ENCODE peak calls at places on chromosomes 4 and X, in seven cellular contexts. J is epithelial cell of esophagus, Q is fibroblast of lung, U is SJSA1, C is astrocyte of the spinal cord, O is spleen, V is fibroblast of villous mesenchyme. X is an unnamed sample.

GRCh38 chrX:28639502-28639901 is 52.3 kb downstream of the IL1RAPL1 start:
- DNase-seq in C (peak; percentile 56), O (no peak), J (no peak), Q (peak; percentile 82), U (no peak), V (no peak), X (no peak)

GRCh38 chr4:189940178-189941004 is at the start of gene FRG1:
- DNase-seq in O (peak; percentile 99), U (peak; percentile 97), C (peak; percentile 96), J (peak; percentile 95), Q (peak; percentile 94), V (peak; percentile 97), X (peak; percentile 84)

GRCh38 chrX:132217203-132218073 is 1.8 kb downstream of the RAP2C start:
- DNase-seq in O (peak; percentile 92), U (peak; percentile 59), C (peak; percentile 80), V (peak; percentile 78), Q (peak; percentile 81), J (peak; percentile 81), X (no peak)

GRCh38 chrX:130105226-130105625 is 5.1 kb downstream of the ELF4 start:
- DNase-seq in J (no peak), U (no peak), C (no peak), Q (no peak), O (no peak), V (peak; percentile 45), X (no peak)

GRCh38 chr4:23788460-23788859 is 101.4 kb downstream of the PPARGC1A start:
- DNase-seq in Q (peak; percentile 56), O (no peak), U (no peak), V (peak; percentile 65), J (peak; percentile 50), C (no peak), X (no peak)

GRCh38 chrX:103175944-103176753 is 38.8 kb upstream of the BEX4 start:
- DNase-seq in U (peak; percentile 21), J (peak; percentile 48), V (peak; percentile 43), O (no peak), Q (peak; percentile 13), C (peak; percentile 49), X (no peak)

GRCh38 chr4:140048419-140049022 is 105.5 kb downstream of the MAML3 start:
- DNase-seq in O (no peak), Q (no peak), C (no peak), V (no peak), U (no peak), J (no peak), X (no peak)

GRCh38 chrX:123731258-123731986 is 1.4 kb downstream of the THOC2 start:
- DNase-seq in J (peak; percentile 23), O (no peak), V (peak; percentile 25), C (peak; percentile 25), Q (peak; percentile 46), U (no peak), X (no peak)

GRCh38 chr4:6439120-6439757 is 33.2 kb downstream of the PPP2R2C start:
- DNase-seq in C (no peak), O (no peak), J (no peak), Q (no peak), U (no peak), V (no peak), X (no peak)

GRCh38 chrX:68490644-68491043 is 8.2 kb upstream of the YIPF6 start:
- DNase-seq in U (no peak), Q (no peak), O (no peak), C (peak; percentile 17), J (peak; percentile 36), V (peak; percentile 17), X (no peak)

GRCh38 chrX:13750204-13750603 is 15.7 kb downstream of the OFD1 start:
- DNase-seq in O (no peak), Q (peak; percentile 24), C (peak; percentile 51), U (no peak), V (no peak), J (peak; percentile 59), X (no peak)

GRCh38 chr4:6955261-6955911 is 45.8 kb downstream of the TBC1D14 start:
- DNase-seq in V (no peak), O (peak; percentile 43), U (no peak), Q (no peak), C (no peak), J (peak; percentile 96), X (no peak)

GRCh38 chrX:10171291-10171690 is 14.5 kb downstream of the CLCN4 start:
- DNase-seq in V (no peak), O (no peak), Q (no peak), C (no peak), U (no peak), J (no peak), X (no peak)

GRCh38 chrX:1150569-1151347 is 61.7 kb downstream of the CRLF2 start:
- DNase-seq in V (no peak), U (no peak), J (no peak), O (no peak), Q (no peak), C (no peak), X (no peak)

GRCh38 chr4:92359481-92359880 is 55.7 kb downstream of the GRID2 start:
- DNase-seq in O (no peak), V (no peak), U (no peak), C (no peak), Q (no peak), J (no peak), X (no peak)

GRCh38 chr4:176034936-176035335 is 30.7 kb upstream of the WDR17 start:
- DNase-seq in V (no peak), Q (peak; percentile 18), O (no peak), J (no peak), U (no peak), C (no peak), X (no peak)

GRCh38 chr4:57163530-57164459 is 53.6 kb upstream of the IGFBP7 start:
- DNase-seq in O (peak; percentile 94), V (peak; percentile 80), C (peak; percentile 90), J (peak; percentile 78), U (peak; percentile 84), Q (peak; percentile 81), X (no peak)

GRCh38 chr4:140098481-140099132 is 55.4 kb downstream of the MAML3 start:
- DNase-seq in Q (peak; percentile 87), V (peak; percentile 71), U (peak; percentile 66), J (peak; percentile 33), C (peak; percentile 86), O (no peak), X (no peak)

GRCh38 chrX:12974217-12974796 is 603 bp upstream of the TMSB4X start:
- DNase-seq in O (peak; percentile 90), C (peak; percentile 76), J (peak; percentile 54), Q (peak; percentile 69), U (no peak), V (peak; percentile 75), X (no peak)

GRCh38 chr4:186949847-186950246 is 226.2 kb upstream of the FAT1 start:
- DNase-seq in O (no peak), V (no peak), J (no peak), Q (no peak), C (no peak), U (no peak), X (no peak)

GRCh38 chr4:40940317-40940720 is 190.6 kb downstream of the NSUN7 start:
- DNase-seq in J (no peak), U (no peak), O (no peak), C (no peak), Q (no peak), V (peak; percentile 25), X (no peak)

DNA sequence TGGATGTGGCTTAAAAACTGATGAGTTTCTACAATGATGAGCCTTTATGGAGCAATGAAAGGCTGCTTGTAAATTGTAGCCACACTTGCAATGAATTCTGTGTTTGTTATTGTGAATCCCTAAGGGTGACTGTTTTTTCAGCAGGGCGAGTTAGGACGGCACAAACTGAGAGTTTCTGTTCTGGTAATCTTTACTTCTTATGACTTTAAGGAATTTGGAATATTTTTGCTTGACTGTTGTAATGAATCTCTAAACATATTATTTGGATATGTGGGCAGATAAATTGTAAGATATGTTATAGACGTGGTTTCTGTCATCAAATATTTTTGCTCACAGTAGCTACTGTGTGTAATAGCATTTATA is 22.2 kb downstream of the RBPJ start:
- DNase-seq in U (no peak), O (no peak), V (peak; percentile 57), J (peak; percentile 46), Q (peak; percentile 69), C (peak; percentile 29), X (no peak)
- H3K4me3 ChIP-seq in U (no peak overlapping the region), O (no peak overlapping the region), V (no peak overlapping the region), J (no peak overlapping the region), Q (no peak overlapping the region), C (no peak overlapping the region), X (no peak overlapping the region)

GRCh38 chrX:69932323-69932722 is 117.4 kb downstream of the AWAT2 start:
- DNase-seq in V (no peak), C (no peak), Q (no peak), U (no peak), O (no peak), J (no peak), X (no peak)
- H3K4me3 ChIP-seq in V (no peak overlapping the region), C (no peak overlapping the region), Q (no peak overlapping the region), U (no peak overlapping the region), O (no peak overlapping the region), J (no peak overlapping the region), X (no peak overlapping the region)

DNA sequence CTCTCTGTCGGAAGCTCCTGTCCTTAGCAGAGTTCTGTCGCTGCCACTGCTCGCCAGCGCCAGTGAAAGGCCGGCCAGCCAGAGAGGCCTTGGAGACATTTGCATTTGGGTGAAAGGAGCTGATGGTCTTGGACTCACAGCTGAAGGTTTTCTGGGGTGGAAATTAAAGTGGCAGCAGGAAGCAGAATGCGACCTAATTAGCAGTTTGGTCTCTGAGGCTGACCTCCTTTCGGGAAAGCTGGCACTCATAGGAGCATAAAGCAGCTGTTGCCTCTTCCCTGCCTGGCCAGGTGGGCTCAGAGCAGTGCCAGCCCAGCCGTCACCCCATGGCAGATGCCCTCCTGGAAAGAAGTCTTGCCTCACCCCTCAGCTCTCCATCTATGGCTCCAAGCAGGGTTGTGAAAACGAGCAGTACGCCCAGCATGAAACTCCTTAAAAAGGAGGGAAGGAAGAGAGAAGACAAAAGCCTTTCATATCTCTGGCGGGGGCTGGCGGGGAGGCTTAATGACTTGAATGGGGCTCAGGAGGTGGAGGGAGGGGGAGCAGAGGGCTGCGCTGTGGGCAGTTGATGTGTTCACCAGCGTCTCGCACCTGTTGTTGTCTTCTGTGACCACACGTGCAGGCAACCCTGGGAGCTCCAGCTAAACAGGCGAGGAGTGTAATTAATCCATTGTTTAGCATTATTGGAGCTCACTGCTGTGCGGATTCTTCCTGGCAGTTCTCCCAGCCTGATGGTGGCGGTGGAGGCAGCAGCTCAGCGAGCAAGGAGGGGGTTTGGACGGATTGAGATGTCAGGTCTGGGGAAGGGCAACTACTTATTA is 264.0 kb downstream of the MID1IP1 start:
- DNase-seq in O (no peak), V (no peak), J (no peak), C (no peak), Q (no peak), U (no peak), X (no peak)
- H3K4me3 ChIP-seq in O (no peak overlapping the region), V (no peak overlapping the region), J (no peak overlapping the region), C (no peak overlapping the region), Q (no peak overlapping the region), U (no peak overlapping the region), X (no peak overlapping the region)

DNA sequence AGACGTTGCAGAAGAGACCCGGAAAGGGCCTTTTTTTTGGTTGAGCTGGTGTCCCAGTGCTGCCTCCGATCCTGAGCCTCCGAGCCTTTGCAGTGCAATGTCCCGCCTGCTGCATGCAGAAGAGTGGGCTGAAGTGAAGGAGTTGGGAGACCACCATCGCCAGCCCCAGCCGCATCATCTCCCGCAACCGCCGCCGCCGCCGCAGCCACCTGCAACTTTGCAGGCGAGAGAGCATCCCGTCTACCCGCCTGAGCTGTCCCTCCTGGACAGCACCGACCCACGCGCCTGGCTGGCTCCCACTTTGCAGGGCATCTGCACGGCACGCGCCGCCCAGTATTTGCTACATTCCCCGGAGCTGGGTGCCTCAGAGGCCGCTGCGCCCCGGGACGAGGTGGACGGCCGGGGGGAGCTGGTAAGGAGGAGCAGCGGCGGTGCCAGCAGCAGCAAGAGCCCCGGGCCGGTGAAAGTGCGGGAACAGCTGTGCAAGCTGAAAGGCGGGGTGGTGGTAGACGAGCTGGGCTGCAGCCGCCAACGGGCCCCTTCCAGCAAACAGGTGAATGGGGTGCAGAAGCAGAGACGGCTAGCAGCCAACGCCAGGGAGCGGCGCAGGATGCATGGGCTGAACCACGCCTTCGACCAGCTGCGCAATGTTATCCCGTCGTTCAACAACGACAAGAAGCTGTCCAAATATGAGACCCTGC is 427 bp downstream of the ATOH1 start:
- DNase-seq in V (no peak), C (no peak), Q (peak; percentile 3), O (no peak), U (no peak), J (peak; percentile 20), X (no peak)
- H3K4me3 ChIP-seq in V (no peak overlapping the region), C (peak overlapping the region; percentile 27), Q (peak overlapping the region; percentile 52), O (peak overlapping the region; percentile 21), U (peak overlapping the region; percentile 10), J (peak overlapping the region; percentile 27), X (no peak overlapping the region)

X was measured in AG09309.